ENCODE peak calls at places on chromosomes 2 and 18, in five cellular contexts. E is fibroblast of lung; V is CD8-positive, alpha-beta T cell; H is spleen; Y is lower leg skin. P is an unnamed sample.

GRCh38 chr2:119283873-119284331 is 60.3 kb downstream of the STEAP3 start:
- DNase-seq in E (peak; percentile 65), V (no peak), H (no peak), Y (peak; percentile 85), P (peak; percentile 63)

GRCh38 chr18:35248429-35248828 is 7.6 kb downstream of the ZNF397 start:
- DNase-seq in E (no peak), V (no peak), H (no peak), Y (no peak), P (no peak)

GRCh38 chr2:231613655-231614558 is 21.2 kb downstream of the TEX44 start:
- DNase-seq in E (peak; percentile 71), V (peak; percentile 71), H (peak; percentile 93), Y (peak; percentile 79), P (peak; percentile 71)

GRCh38 chr2:235055891-235056516 is 104.2 kb downstream of the SH3BP4 start:
- DNase-seq in E (peak; percentile 48), V (no peak), H (no peak), Y (no peak), P (peak; percentile 69)

GRCh38 chr2:102004588-102004987 is 12.8 kb downstream of the IL1R2 start:
- DNase-seq in E (no peak), V (no peak), H (no peak), Y (no peak), P (no peak)

GRCh38 chr2:68428746-68429145 is 38.3 kb downstream of the FBXO48 start:
- DNase-seq in E (no peak), V (no peak), H (no peak), Y (no peak), P (no peak)

GRCh38 chr2:99900589-99900988 is 241.8 kb downstream of the AFF3 start:
- DNase-seq in E (no peak), V (no peak), H (no peak), Y (no peak), P (no peak)

GRCh38 chr18:40179647-40180175 is 1775.3 kb upstream of the PIK3C3 start:
- DNase-seq in E (peak; percentile 50), V (no peak), H (no peak), Y (no peak), P (peak; percentile 29)

GRCh38 chr2:159677654-159678053 is 34.7 kb upstream of the MARCHF7 start:
- DNase-seq in E (peak; percentile 64), V (no peak), H (no peak), Y (no peak), P (peak; percentile 60)

GRCh38 chr2:239263937-239264837 is 136.6 kb downstream of the HDAC4 start:
- DNase-seq in E (peak; percentile 77), V (peak; percentile 69), H (peak; percentile 84), Y (no peak), P (peak; percentile 84)

GRCh38 chr18:43277164-43277600 is at the start of gene SYT4:
- DNase-seq in E (peak; percentile 68), V (no peak), H (peak; percentile 57), Y (no peak), P (peak; percentile 78)

GRCh38 chr2:163735692-163736432 is at the start of gene FIGN:
- DNase-seq in E (peak; percentile 95), V (no peak), H (no peak), Y (peak; percentile 52), P (peak; percentile 91)

GRCh38 chr18:26301681-26302080 is 75.4 kb downstream of the TAF4B start:
- DNase-seq in E (peak; percentile 44), V (no peak), H (no peak), Y (no peak), P (peak; percentile 89)

GRCh38 chr2:111522231-111522768 is 361.7 kb downstream of the ANAPC1 start:
- DNase-seq in E (peak; percentile 84), V (no peak), H (no peak), Y (no peak), P (peak; percentile 89)

GRCh38 chr2:144217853-144218633 is 301.9 kb downstream of the ZEB2 start:
- DNase-seq in E (peak; percentile 6), V (no peak), H (no peak), Y (no peak), P (no peak)

GRCh38 chr18:44680271-44681038 is at the start of gene SETBP1:
- DNase-seq in E (peak; percentile 72), V (no peak), H (peak; percentile 91), Y (peak; percentile 43), P (peak; percentile 43)

GRCh38 chr2:69815717-69816116 is 13.7 kb upstream of the GMCL1 start:
- DNase-seq in E (no peak), V (no peak), H (no peak), Y (no peak), P (no peak)

GRCh38 chr18:6203791-6204190 is 210.9 kb downstream of the L3MBTL4 start:
- DNase-seq in E (no peak), V (no peak), H (no peak), Y (peak; percentile 53), P (no peak)

GRCh38 chr18:62436636-62437519 is 85.9 kb upstream of the ZCCHC2 start:
- DNase-seq in E (peak; percentile 85), V (peak; percentile 11), H (peak; percentile 81), Y (peak; percentile 93), P (peak; percentile 83)

GRCh38 chr18:9914584-9915290 is 921 bp downstream of the VAPA start:
- DNase-seq in E (peak; percentile 61), V (peak; percentile 79), H (peak; percentile 95), Y (peak; percentile 50), P (peak; percentile 70)

GRCh38 chr18:78416853-78417252 is 562.8 kb upstream of the SALL3 start:
- DNase-seq in E (no peak), V (no peak), H (no peak), Y (no peak), P (no peak)

GRCh38 chr18:48541026-48541746 is 2.4 kb downstream of the CTIF start:
- DNase-seq in E (peak; percentile 78), V (peak; percentile 47), H (peak; percentile 93), Y (peak; percentile 50), P (peak; percentile 80)

DNA sequence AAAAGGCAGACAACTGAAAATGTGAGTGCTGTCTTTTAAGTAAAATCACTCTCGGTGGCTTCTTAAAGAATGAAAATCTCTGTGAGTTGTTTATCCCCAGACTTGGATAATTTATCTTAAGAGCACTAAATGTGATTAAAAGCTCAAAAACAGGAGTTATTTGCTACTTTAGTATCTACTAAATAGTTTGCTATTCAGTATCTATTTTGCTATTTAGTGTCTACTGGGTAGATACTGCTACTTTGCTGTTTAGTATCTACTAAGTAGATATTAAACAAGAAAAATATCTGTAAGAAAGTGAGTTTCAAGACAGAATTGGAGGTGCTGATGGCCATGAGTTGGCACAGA is 1.4 kb upstream of the KCNG3 start:
- DNase-seq in E (no peak), V (no peak), H (no peak), Y (no peak), P (no peak)
- H3K4me3 ChIP-seq in E (no peak overlapping the region), V (no peak overlapping the region), H (no peak overlapping the region), Y (no peak overlapping the region), P (no peak overlapping the region)

GRCh38 chr2:240285725-240286124 is 145.3 kb upstream of the OTOS start:
- DNase-seq in E (no peak), V (no peak), H (no peak), Y (no peak), P (no peak)

GRCh38 chr2:240287011-240287410 is 146.6 kb upstream of the OTOS start:
- DNase-seq in E (no peak), V (no peak), H (no peak), Y (no peak), P (no peak)

GRCh38 chr2:240288087-240288521 is 147.4 kb upstream of the GPC1 start:
- DNase-seq in E (no peak), V (no peak), H (no peak), Y (no peak), P (no peak)

GRCh38 chr2:240286596-240286995 is 146.1 kb upstream of the OTOS start:
- DNase-seq in E (no peak), V (no peak), H (no peak), Y (no peak), P (no peak)

DNA sequence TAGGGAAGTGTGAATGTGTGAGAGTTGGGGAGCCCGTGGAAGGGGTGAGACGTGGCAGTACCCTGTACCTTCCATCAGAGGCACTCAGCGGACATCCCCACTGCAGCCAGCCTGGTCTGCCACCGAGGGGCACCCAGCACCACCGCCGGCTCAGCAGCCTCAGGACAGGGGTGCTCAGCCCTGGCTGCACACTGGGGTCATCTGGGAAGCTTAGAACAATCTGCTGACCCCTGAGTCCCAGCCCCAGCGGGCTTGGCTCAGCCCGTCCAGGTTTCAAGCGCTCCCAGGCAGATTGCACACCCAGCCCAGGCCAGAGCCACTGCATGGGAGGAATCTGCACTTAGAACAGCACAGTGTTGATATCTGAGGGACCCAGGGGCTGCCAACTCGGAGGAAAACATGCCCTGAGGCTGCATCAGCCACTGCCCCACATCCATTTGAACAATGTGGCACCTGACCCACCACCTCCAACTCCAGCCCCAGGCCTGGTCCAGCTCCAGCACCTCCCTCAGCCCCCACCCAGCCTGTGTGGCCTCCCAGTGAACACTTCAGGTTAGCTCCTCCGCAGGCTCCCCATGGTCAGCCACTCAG is 147.1 kb upstream of the OTOS start:
- DNase-seq in E (no peak), V (no peak), H (no peak), Y (no peak), P (no peak)
- TF ChIP-seq CTCF in E (no peak), V (no peak), H (no peak), Y (no peak), P (no peak)

GRCh38 chr2:130337735-130338325 is 4.9 kb upstream of the IMP4 start:
- DNase-seq in E (peak; percentile 72), V (no peak), H (no peak), Y (peak; percentile 12), P (peak; percentile 84)
- H3K4me3 ChIP-seq in E (no peak overlapping the region), V (no peak overlapping the region), H (peak overlapping the region; percentile 15), Y (no peak overlapping the region), P (peak overlapping the region; percentile 53)

GRCh38 chr18:70362258-70362657 is 73.4 kb downstream of the SOCS6 start:
- DNase-seq in E (no peak), V (no peak), H (no peak), Y (no peak), P (no peak)
- TF ChIP-seq CTCF in E (no peak), V (no peak), H (no peak), Y (no peak), P (no peak)

GRCh38 chr18:69900941-69901340 is 46.7 kb downstream of the CD226 start:
- DNase-seq in E (no peak), V (no peak), H (no peak), Y (no peak), P (no peak)

GRCh38 chr18:69897397-69898108 is 50.1 kb downstream of the CD226 start:
- DNase-seq in E (no peak), V (peak; percentile 55), H (no peak), Y (no peak), P (no peak)

GRCh38 chr18:69894467-69894866 is 53.2 kb downstream of the CD226 start:
- DNase-seq in E (no peak), V (no peak), H (no peak), Y (no peak), P (no peak)

GRCh38 chr18:69895081-69896047 is 52.3 kb downstream of the CD226 start:
- DNase-seq in E (no peak), V (peak; percentile 55), H (no peak), Y (no peak), P (no peak)

DNA sequence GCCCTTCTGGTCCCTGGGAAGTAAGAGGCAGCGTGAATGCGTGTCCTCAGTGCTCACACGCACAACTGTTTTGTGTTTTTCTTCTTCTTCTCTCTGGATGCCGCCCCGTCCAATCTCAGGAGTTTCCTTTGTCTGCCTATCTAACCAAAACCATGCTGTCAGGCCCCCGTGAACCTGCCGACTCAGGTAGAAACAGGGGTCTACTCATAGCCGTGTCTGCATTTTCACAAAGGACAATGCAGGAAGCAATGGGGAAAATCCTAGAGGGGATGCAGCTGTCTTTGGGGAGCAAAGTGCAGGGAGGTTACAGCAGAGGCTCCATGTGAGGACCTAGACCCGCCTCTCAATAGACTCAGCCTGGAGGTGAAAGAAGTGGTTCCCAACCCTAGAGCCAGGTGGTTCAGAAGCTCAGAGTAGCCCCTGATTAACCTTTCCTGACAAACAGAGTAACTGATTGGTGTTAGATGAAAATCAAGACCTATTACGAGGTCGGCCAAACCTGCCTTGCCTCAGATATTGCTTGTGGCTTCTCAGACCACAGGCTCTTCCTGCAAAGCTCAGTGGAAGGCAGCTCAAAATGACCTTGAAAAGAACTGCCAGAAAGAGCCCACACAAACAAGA is 49.3 kb downstream of the CD226 start:
- DNase-seq in E (no peak), V (peak; percentile 58), H (no peak), Y (no peak), P (peak; percentile 41)
- H3K4me3 ChIP-seq in E (no peak overlapping the region), V (peak overlapping the region; percentile 25), H (no peak overlapping the region), Y (no peak overlapping the region), P (no peak overlapping the region)

P was measured in choroid plexus epithelial cell.